ENCODE peak calls at places on chromosomes 6 and 20, in nine cellular contexts. Z, L, P, Y, M, H, A, T and X are unnamed samples.

GRCh38 chr20:19378057-19378456 is 165.6 kb downstream of the SLC24A3 start:
- DNase-seq in Z (no peak), L (no peak), P (no peak), Y (no peak), M (no peak), H (no peak), A (no peak), T (no peak), X (no peak)

GRCh38 chr6:15588966-15589634 is 73.7 kb downstream of the DTNBP1 start:
- DNase-seq in Z (no peak), L (no peak), P (no peak), Y (no peak), M (no peak), H (no peak), A (no peak), T (no peak), X (no peak)

GRCh38 chr6:57162516-57162915 is 9.6 kb upstream of the BAG2 start:
- DNase-seq in Z (no peak), L (no peak), P (no peak), Y (no peak), M (no peak), H (no peak), A (no peak), T (no peak), X (no peak)

GRCh38 chr20:50312682-50313187 is 122.1 kb downstream of the CEBPB start:
- DNase-seq in Z (no peak), L (peak), P (peak), Y (no peak), M (no peak), H (no peak), A (peak), T (no peak), X (no peak)

GRCh38 chr20:33240923-33241322 is 5.1 kb downstream of the BPIFA1 start:
- DNase-seq in Z (no peak), L (no peak), P (no peak), Y (no peak), M (no peak), H (no peak), A (no peak), T (no peak), X (no peak)

GRCh38 chr20:38673731-38674177 is 50.5 kb upstream of the SLC32A1 start:
- DNase-seq in Z (no peak), L (peak), P (no peak), Y (peak), M (no peak), H (no peak), A (no peak), T (no peak), X (peak)

GRCh38 chr20:49585585-49586245 is 17.8 kb upstream of the PTGIS start:
- DNase-seq in Z (no peak), L (no peak), P (no peak), Y (no peak), M (no peak), H (no peak), A (no peak), T (no peak), X (no peak)

GRCh38 chr6:144758602-144759001 is 473.5 kb downstream of the UTRN start:
- DNase-seq in Z (no peak), L (no peak), P (no peak), Y (no peak), M (no peak), H (no peak), A (no peak), T (peak), X (no peak)

GRCh38 chr6:168239374-168239773 is 80.2 kb downstream of the DACT2 start:
- DNase-seq in Z (no peak), L (no peak), P (no peak), Y (no peak), M (no peak), H (no peak), A (no peak), T (no peak), X (no peak)

GRCh38 chr6:41698350-41698781 is 37.0 kb downstream of the TFEB start:
- DNase-seq in Z (no peak), L (no peak), P (no peak), Y (peak), M (no peak), H (no peak), A (no peak), T (no peak), X (no peak)

GRCh38 chr20:35207950-35208611 is 18.4 kb upstream of the MMP24 start:
- DNase-seq in Z (peak), L (peak), P (peak), Y (peak), M (no peak), H (peak), A (peak), T (peak), X (peak)